ENCODE peak calls at places on chromosomes 11 and 22, in four cellular contexts. F is PC-9, K is GM23248, P is OCI-LY7. A is an unnamed sample.

GRCh38 chr22:29331213-29331612 is 15.7 kb upstream of the RASL10A start:
- DNase-seq in K (no peak), P (no peak), F (no peak), A (no peak)

GRCh38 chr22:27499121-27499520 is 302.4 kb downstream of the MN1 start:
- DNase-seq in K (no peak), F (no peak), P (no peak), A (no peak)

GRCh38 chr11:75261902-75262361 is 21.4 kb downstream of the TPBGL start:
- DNase-seq in P (no peak), K (no peak), F (no peak), A (no peak)

GRCh38 chr11:19027829-19028595 is 32.5 kb downstream of the MRGPRX2 start:
- DNase-seq in P (no peak), K (peak; percentile 72), F (peak; percentile 94), A (peak; percentile 55)

GRCh38 chr11:71329165-71329510 is 76.8 kb upstream of the SHANK2 start:
- DNase-seq in P (no peak), K (no peak), F (no peak), A (no peak)

GRCh38 chr11:35541621-35542375 is 16.4 kb upstream of the PAMR1 start:
- DNase-seq in K (peak; percentile 90), P (no peak), F (peak; percentile 52), A (peak; percentile 93)

GRCh38 chr11:74702383-74703007 is 28.7 kb downstream of the CHRDL2 start:
- DNase-seq in F (peak; percentile 55), K (peak; percentile 75), P (peak; percentile 63), A (peak; percentile 76)

GRCh38 chr11:79333381-79333780 is 107.4 kb downstream of the TENM4 start:
- DNase-seq in F (no peak), P (no peak), K (no peak), A (no peak)

GRCh38 chr11:10503217-10503616 is 37.8 kb downstream of the RNF141 start:
- DNase-seq in K (no peak), P (no peak), F (no peak), A (no peak)

GRCh38 chr22:48106215-48106614 is 1343.8 kb downstream of the TBC1D22A start:
- DNase-seq in P (no peak), F (no peak), K (no peak), A (no peak)

GRCh38 chr22:41565403-41566054 is 4.7 kb downstream of the CSDC2 start:
- DNase-seq in F (peak; percentile 73), K (peak; percentile 87), P (no peak), A (peak; percentile 89)

GRCh38 chr22:37631448-37632173 is 7.9 kb upstream of the SH3BP1 start:
- DNase-seq in P (no peak), K (no peak), F (no peak), A (no peak)

GRCh38 chr11:11171285-11171684 is 181.8 kb downstream of the CSNK2A3 start:
- DNase-seq in P (no peak), K (peak; percentile 16), F (no peak), A (peak; percentile 4)

GRCh38 chr22:49959782-49960158 is 802 bp upstream of the PIM3 start:
- DNase-seq in F (peak; percentile 84), K (peak; percentile 65), P (no peak), A (no peak)

GRCh38 chr22:50060441-50061140 is 2.5 kb upstream of the TTLL8 start:
- DNase-seq in P (no peak), F (no peak), K (no peak), A (no peak)

DNA sequence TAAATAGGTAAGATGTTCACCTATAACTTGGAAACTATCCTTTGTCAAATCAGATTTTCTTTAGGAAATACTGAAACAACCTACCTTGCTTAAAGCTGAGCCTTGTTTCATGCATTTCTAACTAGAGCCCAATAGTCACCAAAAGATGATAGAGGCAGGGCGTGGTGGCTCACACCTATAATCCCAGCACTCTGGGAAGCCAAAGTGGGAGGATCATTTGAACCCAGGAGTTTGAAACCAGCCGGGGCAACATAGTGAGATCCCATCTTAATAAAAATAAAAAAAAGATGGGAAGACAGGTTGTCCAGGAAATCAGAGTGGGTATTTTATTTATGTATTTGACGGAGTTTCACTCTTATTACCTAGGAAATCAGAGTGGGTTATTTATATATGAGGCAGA is 38.3 kb downstream of the DDX6 start:
- DNase-seq in K (no peak), F (no peak), P (no peak), A (no peak)
- H4K20me1 ChIP-seq in K (no peaks in the 10 kb centered on the region), F (peaks cover 25% of the 10 kb centered on the region), P (no peaks in the 10 kb centered on the region), A (no peaks in the 10 kb centered on the region)

DNA sequence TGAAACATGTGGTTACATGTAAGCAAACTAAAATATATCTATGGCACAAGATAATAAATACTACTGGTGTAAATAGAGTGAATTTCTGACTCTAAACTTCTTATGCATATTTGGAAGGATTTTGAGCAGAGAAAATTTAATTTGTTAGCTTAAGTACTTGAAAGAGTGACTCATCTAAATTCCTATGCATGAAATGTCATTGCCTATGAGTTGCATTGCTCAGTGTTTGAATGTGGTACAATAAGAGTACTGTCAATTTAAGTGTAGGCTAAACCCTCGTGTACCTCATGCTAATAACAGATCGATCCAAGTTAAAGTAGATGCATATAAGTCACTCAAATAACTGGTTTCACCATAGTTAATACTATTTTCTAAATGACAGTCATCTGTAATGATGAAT is 5.3 kb upstream of the CARD18 start:
- DNase-seq in K (peak; percentile 80), F (peak; percentile 59), P (no peak), A (peak; percentile 89)
- H4K20me1 ChIP-seq in K (no peaks in the 10 kb centered on the region), F (no peaks in the 10 kb centered on the region), P (no peaks in the 10 kb centered on the region), A (no peaks in the 10 kb centered on the region)

GRCh38 chr22:23258826-23259170 is 78.5 kb downstream of the BCR start:
- DNase-seq in F (no peak), K (no peak), P (no peak), A (no peak)

GRCh38 chr22:23257889-23258825 is 77.8 kb downstream of the BCR start:
- DNase-seq in P (no peak), F (no peak), K (no peak), A (no peak)

GRCh38 chr22:23256138-23256932 is 76.0 kb downstream of the BCR start:
- DNase-seq in F (no peak), P (no peak), K (no peak), A (no peak)

GRCh38 chr22:23255506-23255905 is 75.2 kb downstream of the BCR start:
- DNase-seq in P (no peak), F (no peak), K (no peak), A (no peak)

DNA sequence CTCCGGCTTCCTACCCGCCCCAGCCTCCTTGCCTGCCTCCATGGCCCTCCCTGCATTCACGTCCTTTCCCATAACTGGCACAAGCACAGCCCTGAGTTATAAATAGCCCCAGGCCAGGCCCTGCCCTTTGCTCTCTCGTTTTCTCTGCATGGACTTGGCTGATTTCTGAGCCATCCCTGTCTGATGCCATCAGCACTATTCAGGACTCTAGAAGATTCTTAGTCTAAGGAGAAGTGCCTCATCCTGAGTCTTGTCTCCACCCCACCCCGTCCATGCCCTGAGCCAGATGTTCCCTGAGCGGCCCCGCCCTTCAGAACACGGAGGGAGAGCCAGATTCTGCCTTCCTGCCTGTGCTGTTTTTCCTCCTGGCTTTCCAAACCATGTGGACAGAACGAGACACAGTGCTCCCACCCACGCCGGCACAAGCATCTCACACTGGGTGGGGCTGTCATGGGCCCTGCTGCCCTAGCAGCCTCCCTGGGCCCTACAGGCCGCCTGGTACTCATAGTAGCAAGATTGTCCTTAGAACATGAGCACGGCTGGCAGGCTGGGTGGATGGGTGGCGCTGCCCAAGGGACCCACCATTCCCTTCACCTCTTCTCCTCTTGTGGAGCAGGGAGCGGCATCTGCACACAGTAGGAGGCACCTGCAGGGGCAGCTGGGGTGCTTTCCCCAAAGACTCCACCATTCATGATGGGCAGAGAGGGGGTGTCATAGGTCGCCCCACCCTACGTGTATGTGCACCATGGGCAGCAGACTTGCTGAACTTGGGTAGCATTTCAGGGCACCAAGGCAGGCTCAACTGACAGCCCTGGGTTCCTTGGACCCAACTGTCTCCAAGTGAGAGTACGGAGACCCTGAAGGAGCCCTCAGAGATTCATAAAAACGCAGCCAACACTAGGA is 76.9 kb downstream of the BCR start:
- DNase-seq in K (peak; percentile 92), P (no peak), F (no peak), A (no peak)
- H4K20me1 ChIP-seq in K (no peaks in the 10 kb centered on the region), P (no peaks in the 10 kb centered on the region), F (no peaks in the 10 kb centered on the region), A (peaks cover 27% of the 10 kb centered on the region)

GRCh38 chr22:23218053-23218866 is 38.0 kb downstream of the BCR start:
- DNase-seq in P (no peak), K (no peak), F (no peak), A (no peak)
- H4K20me1 ChIP-seq in P (no peaks in the 10 kb centered on the region), K (no peaks in the 10 kb centered on the region), F (peaks cover 16% of the 10 kb centered on the region), A (peaks cover 51% of the 10 kb centered on the region)

A was measured in IMR-90.